ENCODE peak calls at places on chromosomes 12 and 14, in ten cellular contexts. R is Peyer's patch, A is right lobe of liver, S is tibial nerve, L is IMR-90, N is ovary, W is body of pancreas, U is A549, H is HCT116, Z is endothelial cell of umbilical vein. F is an unnamed sample. For H3K4me1, the result is how much of the 10 kb centered on the place peaks cover.

GRCh38 chr12:28097221-28097620 is 93.0 kb upstream of the CCDC91 start:
- DNase-seq in R (no peak), A (no peak), S (no peak), L (no peak), N (no peak), W (no peak), U (no peak), H (no peak), Z (no peak), F (no peak)

GRCh38 chr14:89251066-89251465 is 166.0 kb downstream of the FOXN3 start:
- DNase-seq in R (no peak), A (no peak), S (no peak), L (peak), N (no peak), W (no peak), U (no peak), H (no peak), Z (no peak), F (no peak)

GRCh38 chr12:96211989-96212388 is 17.8 kb downstream of the ELK3 start:
- DNase-seq in R (no peak), A (no peak), S (no peak), L (no peak), N (no peak), W (no peak), U (no peak), H (no peak), Z (peak), F (no peak)

GRCh38 chr14:93959239-93960107 is 16.9 kb downstream of the ASB2 start:
- DNase-seq in R (no peak), A (no peak), S (no peak), L (peak), N (no peak), W (peak), U (peak), H (peak), Z (peak), F (peak)

GRCh38 chr12:104234926-104235499 is 19.4 kb downstream of the TXNRD1 start:
- DNase-seq in R (no peak), A (no peak), S (no peak), L (no peak), N (no peak), W (no peak), U (no peak), H (no peak), Z (no peak), F (no peak)

GRCh38 chr12:62866451-62867082 is 68.4 kb downstream of the PPM1H start:
- DNase-seq in R (no peak), A (no peak), S (no peak), L (peak), N (no peak), W (no peak), U (peak), H (no peak), Z (peak), F (no peak)

GRCh38 chr12:95836185-95836609 is 22.6 kb upstream of the SNRPF start:
- DNase-seq in R (no peak), A (no peak), S (no peak), L (peak), N (no peak), W (no peak), U (peak), H (no peak), Z (peak), F (no peak)

GRCh38 chr12:132597333-132598283 is 12.8 kb downstream of the LRCOL1 start:
- DNase-seq in R (no peak), A (no peak), S (no peak), L (peak), N (peak), W (no peak), U (no peak), H (peak), Z (peak), F (no peak)

GRCh38 chr12:89525002-89525823 is 617 bp upstream of the GALNT4 start:
- DNase-seq in R (peak), A (peak), S (no peak), L (peak), N (peak), W (peak), U (peak), H (no peak), Z (peak), F (peak)

GRCh38 chr12:52285172-52285745 is 6.1 kb downstream of the KRT81 start:
- DNase-seq in R (no peak), A (no peak), S (no peak), L (peak), N (no peak), W (no peak), U (peak), H (no peak), Z (no peak), F (no peak)

GRCh38 chr12:132046561-132046960 is 96.8 kb downstream of the EP400 start:
- DNase-seq in R (no peak), A (no peak), S (no peak), L (peak), N (no peak), W (no peak), U (no peak), H (no peak), Z (peak), F (no peak)

GRCh38 chr12:47981496-47982260 is 18.3 kb downstream of the TMEM106C start:
- DNase-seq in R (peak), A (peak), S (no peak), L (no peak), N (peak), W (no peak), U (no peak), H (no peak), Z (no peak), F (peak)

GRCh38 chr12:12606793-12607589 is 4.7 kb upstream of the CREBL2 start:
- DNase-seq in R (no peak), A (no peak), S (no peak), L (peak), N (no peak), W (no peak), U (no peak), H (no peak), Z (no peak), F (no peak)

GRCh38 chr12:71754461-71755145 is at the start of gene RAB21:
- DNase-seq in R (peak), A (peak), S (peak), L (peak), N (peak), W (peak), U (peak), H (peak), Z (peak), F (peak)

GRCh38 chr14:44963775-44964380 is 1.9 kb downstream of the TOGARAM1 start:
- DNase-seq in R (no peak), A (no peak), S (no peak), L (no peak), N (no peak), W (no peak), U (no peak), H (no peak), Z (peak), F (no peak)

GRCh38 chr12:118060301-118061010 is 523 bp downstream of the WSB2 start:
- DNase-seq in R (peak), A (peak), S (peak), L (no peak), N (peak), W (peak), U (peak), H (no peak), Z (peak), F (peak)

GRCh38 chr14:65281991-65282908 is 130.3 kb upstream of the FUT8 start:
- DNase-seq in R (no peak), A (no peak), S (no peak), L (peak), N (no peak), W (no peak), U (no peak), H (no peak), Z (peak), F (no peak)

GRCh38 chr12:67391656-67392055 is 122.5 kb downstream of the CAND1 start:
- DNase-seq in R (no peak), A (no peak), S (no peak), L (no peak), N (no peak), W (no peak), U (no peak), H (no peak), Z (no peak), F (no peak)

GRCh38 chr12:108854055-108854452 is 3.3 kb downstream of the SSH1 start:
- DNase-seq in R (no peak), A (no peak), S (peak), L (peak), N (no peak), W (no peak), U (no peak), H (no peak), Z (no peak), F (no peak)

GRCh38 chr14:22428681-22429315 is 160.2 kb downstream of the DAD1 start:
- DNase-seq in R (no peak), A (no peak), S (no peak), L (peak), N (no peak), W (no peak), U (no peak), H (no peak), Z (peak), F (no peak)

GRCh38 chr12:27974735-27975221 is 2.2 kb upstream of the PTHLH start:
- DNase-seq in R (peak), A (no peak), S (no peak), L (no peak), N (no peak), W (no peak), U (no peak), H (no peak), Z (no peak), F (no peak)

GRCh38 chr12:57536597-57536942 is 10.4 kb downstream of the DCTN2 start:
- DNase-seq in R (no peak), A (no peak), S (no peak), L (no peak), N (no peak), W (no peak), U (no peak), H (no peak), Z (no peak), F (no peak)

GRCh38 chr14:21191809-21192446 is 36.1 kb upstream of the OR5AU1 start:
- DNase-seq in R (peak), A (peak), S (peak), L (no peak), N (peak), W (peak), U (peak), H (peak), Z (no peak), F (peak)

GRCh38 chr12:11939223-11939622 is 131.5 kb upstream of the BCL2L14 start:
- DNase-seq in R (no peak), A (no peak), S (no peak), L (no peak), N (no peak), W (no peak), U (no peak), H (no peak), Z (no peak), F (no peak)

GRCh38 chr14:50615056-50615455 is 53.0 kb downstream of the SAV1 start:
- DNase-seq in R (no peak), A (no peak), S (no peak), L (no peak), N (no peak), W (no peak), U (no peak), H (no peak), Z (no peak), F (no peak)

GRCh38 chr14:36633580-36633979 is 28.1 kb upstream of the PAX9 start:
- DNase-seq in R (no peak), A (no peak), S (no peak), L (no peak), N (no peak), W (no peak), U (no peak), H (no peak), Z (no peak), F (no peak)

GRCh38 chr14:40574780-40575179 is 1031.9 kb upstream of the LRFN5 start:
- DNase-seq in R (no peak), A (no peak), S (no peak), L (no peak), N (no peak), W (no peak), U (no peak), H (no peak), Z (no peak), F (no peak)

GRCh38 chr12:76049575-76050251 is 18.1 kb upstream of the PHLDA1 start:
- DNase-seq in R (no peak), A (no peak), S (no peak), L (no peak), N (no peak), W (no peak), U (no peak), H (no peak), Z (no peak), F (no peak)

GRCh38 chr12:12784911-12785814 is at the start of gene APOLD1:
- DNase-seq in R (no peak), A (no peak), S (peak), L (no peak), N (no peak), W (no peak), U (no peak), H (no peak), Z (peak), F (no peak)

GRCh38 chr14:105474478-105475268 is at the start of gene CRIP2:
- DNase-seq in R (no peak), A (no peak), S (no peak), L (peak), N (peak), W (no peak), U (peak), H (no peak), Z (peak), F (no peak)

GRCh38 chr14:103161054-103161397 is 37.8 kb downstream of the TNFAIP2 start:
- DNase-seq in R (no peak), A (peak), S (no peak), L (no peak), N (no peak), W (no peak), U (no peak), H (no peak), Z (no peak), F (no peak)

GRCh38 chr12:47797432-47797831 is 22.3 kb downstream of the HDAC7 start:
- DNase-seq in R (no peak), A (no peak), S (no peak), L (no peak), N (no peak), W (no peak), U (no peak), H (no peak), Z (no peak), F (peak)

GRCh38 chr14:99574099-99574880 is 29.7 kb downstream of the CCDC85C start:
- DNase-seq in R (peak), A (peak), S (no peak), L (peak), N (peak), W (peak), U (no peak), H (no peak), Z (no peak), F (peak)

GRCh38 chr12:96578526-96579125 is 89.2 kb downstream of the CFAP54 start:
- DNase-seq in R (no peak), A (no peak), S (no peak), L (peak), N (no peak), W (no peak), U (peak), H (peak), Z (peak), F (no peak)

GRCh38 chr12:123075591-123076171 is 75.2 kb downstream of the PITPNM2 start:
- DNase-seq in R (no peak), A (no peak), S (peak), L (no peak), N (peak), W (no peak), U (no peak), H (no peak), Z (no peak), F (peak)

GRCh38 chr12:7868391-7868790 is 4.3 kb downstream of the SLC2A14 start:
- DNase-seq in R (no peak), A (no peak), S (no peak), L (peak), N (no peak), W (no peak), U (no peak), H (no peak), Z (no peak), F (no peak)

GRCh38 chr12:94435511-94435927 is 24.1 kb downstream of the CEP83 start:
- DNase-seq in R (no peak), A (no peak), S (no peak), L (no peak), N (no peak), W (no peak), U (no peak), H (no peak), Z (no peak), F (no peak)

GRCh38 chr12:119241049-119241448 is 62.3 kb downstream of the HSPB8 start:
- DNase-seq in R (no peak), A (no peak), S (no peak), L (no peak), N (no peak), W (no peak), U (no peak), H (no peak), Z (no peak), F (no peak)

DNA sequence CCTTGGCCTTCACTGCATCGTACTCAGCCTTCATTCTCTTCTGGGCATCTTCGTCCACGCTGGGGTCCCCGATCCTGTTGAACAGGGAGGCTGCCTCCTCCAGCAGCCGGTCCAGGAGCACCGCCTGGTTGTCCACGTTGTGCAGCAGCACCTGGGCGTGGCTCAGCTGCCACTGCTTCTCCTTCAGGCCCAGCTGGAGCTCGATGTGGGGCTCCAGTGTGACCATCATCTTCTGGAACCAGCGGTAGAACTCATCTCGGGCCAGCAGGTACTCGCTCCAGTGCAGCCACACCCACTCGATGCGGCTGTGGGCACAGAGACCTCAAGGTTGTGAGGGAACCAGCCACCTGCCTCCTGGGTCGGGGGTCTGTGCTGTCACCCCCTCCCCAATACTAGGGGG is 50.5 kb downstream of the SYNE3 start:
- DNase-seq in R (no peak), A (no peak), S (no peak), L (no peak), N (no peak), W (no peak), U (no peak), H (no peak), Z (no peak), F (no peak)
- H3K4me1 ChIP-seq in R (under half), A (under half), S (half or more), L (under half), N (under half), W (under half), U (under half), H (under half), Z (under half), F (under half)

DNA sequence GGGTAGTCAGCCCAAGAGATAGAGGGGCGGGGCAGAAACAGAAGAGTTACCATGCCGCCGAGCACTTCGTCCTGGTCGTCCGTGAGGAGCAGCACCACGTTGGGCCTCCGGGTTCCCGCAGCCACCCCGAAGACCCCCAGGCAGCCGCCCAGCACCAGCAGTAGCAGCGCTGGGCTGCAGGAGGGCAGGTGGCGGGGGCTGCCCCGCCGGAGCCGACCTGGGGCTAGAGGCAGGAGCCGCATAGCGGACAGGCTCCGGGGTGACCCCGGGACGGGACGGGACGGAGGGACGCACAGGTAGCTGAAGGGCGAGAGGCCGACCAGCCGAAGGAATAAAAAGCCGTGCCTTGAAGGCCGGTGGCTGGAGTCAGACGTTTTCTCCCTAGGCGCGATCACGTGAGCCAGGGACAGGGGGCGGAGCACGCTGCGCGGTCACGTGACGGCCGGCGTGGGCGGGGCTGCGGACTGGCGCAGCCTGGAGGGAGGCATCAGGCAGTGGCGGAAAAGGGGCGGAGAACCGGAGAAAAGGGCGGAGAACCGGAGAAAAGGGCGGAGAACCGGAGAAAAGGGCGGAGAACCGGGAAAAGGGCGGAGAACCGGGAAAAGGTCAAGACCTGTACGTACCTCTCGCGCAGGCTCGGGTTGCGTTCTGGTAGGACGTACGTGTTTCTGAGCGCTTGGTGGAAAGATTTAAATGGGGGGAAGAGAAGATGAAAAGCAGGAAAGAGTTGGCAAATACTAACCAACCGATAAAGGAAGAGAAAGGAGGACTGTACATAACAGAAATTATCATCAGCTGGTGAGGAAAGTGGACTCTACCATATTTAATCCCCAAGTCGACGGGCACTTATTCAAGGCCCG is at the start of gene GNS:
- DNase-seq in R (peak), A (peak), S (peak), L (peak), N (peak), W (peak), U (peak), H (peak), Z (peak), F (peak)
- TF ChIP-seq POLR2A in R (peak), A (peak), S (peak), L (no peak), N (peak), W (no peak), U (peak), H (no peak), Z (peak), F (peak)

GRCh38 chr12:19003110-19003509 is 126.4 kb upstream of the PLEKHA5 start:
- DNase-seq in R (no peak), A (no peak), S (no peak), L (no peak), N (no peak), W (no peak), U (no peak), H (no peak), Z (no peak), F (no peak)
- H3K4me1 ChIP-seq in R (under half), A (under half), S (under half), L (under half), N (under half), W (under half), U (under half), H (under half), Z (under half), F (under half)

GRCh38 chr14:34072921-34073320 is 122.0 kb upstream of the EGLN3 start:
- DNase-seq in R (no peak), A (no peak), S (no peak), L (no peak), N (no peak), W (no peak), U (no peak), H (no peak), Z (no peak), F (no peak)
- TF ChIP-seq POLR2A in R (no peak), A (no peak), S (no peak), L (no peak), N (no peak), W (no peak), U (no peak), H (no peak), Z (no peak), F (no peak)

GRCh38 chr12:128786741-128787391 is 36.9 kb downstream of the SLC15A4 start:
- DNase-seq in R (no peak), A (no peak), S (no peak), L (no peak), N (no peak), W (no peak), U (no peak), H (no peak), Z (no peak), F (no peak)
- H3K4me1 ChIP-seq in R (under half), A (under half), S (under half), L (under half), N (under half), W (under half), U (under half), H (under half), Z (under half), F (under half)

GRCh38 chr14:71321556-71322315 is 414.5 kb downstream of the PCNX1 start:
- DNase-seq in R (no peak), A (no peak), S (peak), L (peak), N (no peak), W (no peak), U (peak), H (peak), Z (peak), F (no peak)
- TF ChIP-seq POLR2A in R (peak), A (peak), S (no peak), L (no peak), N (no peak), W (no peak), U (no peak), H (no peak), Z (no peak), F (peak)

GRCh38 chr12:112126916-112127315 is 1.6 kb downstream of the TRAFD1 start:
- DNase-seq in R (no peak), A (no peak), S (no peak), L (peak), N (no peak), W (no peak), U (no peak), H (no peak), Z (no peak), F (no peak)
- H3K4me1 ChIP-seq in R (under half), A (under half), S (half or more), L (under half), N (under half), W (under half), U (half or more), H (under half), Z (under half), F (under half)

GRCh38 chr12:92130999-92131398 is 14.6 kb downstream of the BTG1 start:
- DNase-seq in R (no peak), A (no peak), S (no peak), L (no peak), N (no peak), W (no peak), U (no peak), H (no peak), Z (no peak), F (no peak)

GRCh38 chr12:92134638-92135274 is 10.9 kb downstream of the BTG1 start:
- DNase-seq in R (no peak), A (no peak), S (no peak), L (peak), N (no peak), W (no peak), U (no peak), H (no peak), Z (peak), F (no peak)

GRCh38 chr12:92133166-92133565 is 12.5 kb downstream of the BTG1 start:
- DNase-seq in R (no peak), A (no peak), S (no peak), L (no peak), N (no peak), W (no peak), U (no peak), H (no peak), Z (no peak), F (no peak)

GRCh38 chr12:92133795-92134637 is 11.6 kb downstream of the BTG1 start:
- DNase-seq in R (no peak), A (no peak), S (no peak), L (no peak), N (no peak), W (no peak), U (no peak), H (no peak), Z (no peak), F (no peak)

GRCh38 chr12:92132282-92132681 is 13.4 kb downstream of the BTG1 start:
- DNase-seq in R (no peak), A (no peak), S (no peak), L (no peak), N (no peak), W (no peak), U (no peak), H (no peak), Z (no peak), F (no peak)
- TF ChIP-seq POLR2A in R (no peak), A (no peak), S (no peak), L (no peak), N (no peak), W (no peak), U (no peak), H (no peak), Z (no peak), F (no peak)